ENCODE peak calls at places on chromosomes 13 and 19, in seven cellular contexts. Z, M, U, P, B, E and W are unnamed samples.

GRCh38 chr13:104773775-104774174 is 1707.6 kb upstream of the SLC10A2 start:
- DNase-seq in U (no peak), M (no peak), B (no peak), E (no peak), P (no peak), Z (peak), W (no peak)

GRCh38 chr13:113155982-113156655 is 2.3 kb upstream of the PROZ start:
- DNase-seq in B (no peak), U (no peak), M (no peak), Z (no peak), P (no peak), E (no peak), W (no peak)

GRCh38 chr19:3548594-3548993 is 8.8 kb downstream of the MFSD12 start:
- DNase-seq in U (peak), M (peak), Z (no peak), B (no peak), P (no peak), E (no peak), W (no peak)

GRCh38 chr13:25292301-25292700 is 5.0 kb upstream of the MTMR6 start:
- DNase-seq in E (no peak), B (no peak), U (no peak), Z (no peak), M (no peak), P (no peak), W (no peak)

GRCh38 chr19:19782783-19783182 is 38.8 kb downstream of the ZNF506 start:
- DNase-seq in E (no peak), P (no peak), M (no peak), U (no peak), B (no peak), Z (no peak), W (no peak)

GRCh38 chr19:11196406-11197287 is 698 bp downstream of the KANK2 start:
- DNase-seq in E (no peak), M (no peak), U (peak), B (peak), Z (no peak), P (no peak), W (no peak)

GRCh38 chr19:1608414-1609391 is 3.4 kb upstream of the UQCR11 start:
- DNase-seq in M (no peak), B (no peak), U (no peak), P (no peak), Z (no peak), E (no peak), W (no peak)

GRCh38 chr13:40665754-40666057 is 735 bp downstream of the FOXO1 start:
- DNase-seq in M (no peak), P (no peak), Z (no peak), B (no peak), U (no peak), E (no peak), W (no peak)

GRCh38 chr19:40800339-40800996 is 1.5 kb downstream of the EGLN2 start:
- DNase-seq in Z (no peak), P (no peak), U (no peak), M (no peak), E (no peak), B (no peak), W (no peak)

GRCh38 chr19:32824906-32825608 is 44.5 kb downstream of the SLC7A9 start:
- DNase-seq in P (no peak), Z (no peak), M (no peak), U (no peak), B (no peak), E (no peak), W (no peak)
- H3K4me3 ChIP-seq in P (no peak), Z (no peak), M (no peak), U (no peak), B (no peak), E (no peak), W (no peak)

GRCh38 chr19:47229674-47230121 is 1.3 kb downstream of the BBC3 start:
- DNase-seq in P (no peak), E (no peak), B (no peak), Z (peak), M (no peak), U (no peak), W (no peak)

GRCh38 chr19:47230122-47230920 is 678 bp downstream of the BBC3 start:
- DNase-seq in Z (peak), B (peak), P (peak), U (peak), M (peak), E (peak), W (no peak)

GRCh38 chr19:47231215-47232054 is 436 bp upstream of the BBC3 start:
- DNase-seq in P (peak), E (peak), U (peak), Z (peak), B (peak), M (peak), W (peak)

GRCh38 chr19:47232422-47233211 is 1.6 kb upstream of the BBC3 start:
- DNase-seq in M (no peak), Z (peak), P (no peak), B (no peak), U (no peak), E (no peak), W (peak)

DNA sequence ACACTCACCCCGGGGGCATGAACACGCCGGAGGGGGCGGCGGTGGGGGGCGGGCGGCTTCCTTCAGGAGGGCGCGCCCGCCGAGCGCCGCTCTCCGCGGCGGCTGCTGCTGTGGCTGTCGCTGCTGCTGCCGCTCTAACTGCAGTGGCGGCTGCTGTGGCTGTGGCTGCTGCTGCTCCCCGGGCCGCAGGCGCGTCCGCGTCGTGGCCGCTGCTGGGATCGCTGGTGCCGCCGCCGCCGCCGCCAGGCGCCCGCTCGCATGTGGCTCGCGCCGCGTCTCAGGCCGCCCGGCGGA is at the start of gene BBC3:
- DNase-seq in M (no peak), U (no peak), B (no peak), E (no peak), P (no peak), Z (no peak), W (no peak)
- TF ChIP-seq POLR2A in M (peak), U (peak), B (no peak), E (peak), P (peak), Z (no peak), W (peak)

GRCh38 chr19:50204081-50204428 is 633 bp downstream of the MYH14 start:
- DNase-seq in M (no peak), Z (no peak), B (no peak), P (no peak), E (no peak), U (no peak), W (no peak)

GRCh38 chr19:50206191-50206590 is 2.8 kb downstream of the MYH14 start:
- DNase-seq in P (no peak), Z (no peak), E (no peak), B (no peak), U (no peak), M (no peak), W (no peak)

GRCh38 chr19:50203281-50204080 is at the start of gene MYH14:
- DNase-seq in Z (peak), P (peak), M (peak), U (peak), B (peak), E (peak), W (peak)

GRCh38 chr19:50205681-50206138 is 2.3 kb downstream of the MYH14 start:
- DNase-seq in M (peak), E (no peak), Z (no peak), U (no peak), P (no peak), B (no peak), W (peak)

GRCh38 chr19:50204811-50205675 is 1.6 kb downstream of the MYH14 start:
- DNase-seq in P (peak), Z (no peak), E (no peak), M (peak), U (no peak), B (no peak), W (peak)
- H3K4me3 ChIP-seq in P (peak), Z (no peak), E (peak), M (peak), U (no peak), B (no peak), W (peak)

GRCh38 chr19:55309437-55309836 is 15.7 kb downstream of the TMEM150B start:
- DNase-seq in B (no peak), U (no peak), M (no peak), E (no peak), P (no peak), Z (no peak), W (no peak)
- TF ChIP-seq POLR2A in B (no peak), U (no peak), M (no peak), E (no peak), P (no peak), Z (no peak), W (no peak)

DNA sequence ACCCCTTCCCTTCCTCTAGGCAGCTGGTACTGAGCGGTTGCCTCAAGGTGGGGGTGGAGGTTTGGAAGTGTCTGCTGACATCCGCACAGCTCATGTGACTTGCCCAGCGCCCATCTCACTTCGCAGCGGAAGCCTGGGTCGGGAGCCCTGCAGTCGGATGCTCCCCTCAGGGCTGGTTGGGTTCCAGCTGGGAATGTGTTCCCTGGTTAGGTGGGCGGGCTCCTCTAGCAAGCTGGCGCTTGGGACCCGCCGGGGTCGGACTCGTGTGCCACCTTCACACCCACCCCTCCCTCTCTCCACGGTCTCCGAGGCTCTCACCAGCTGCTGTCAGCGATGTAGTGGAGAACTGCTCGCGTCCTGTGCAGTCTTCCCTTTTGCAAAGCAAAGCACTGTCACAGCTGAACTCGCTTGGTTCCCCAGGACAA is 10.2 kb downstream of the PPP1R37 start:
- DNase-seq in P (no peak), B (peak), U (no peak), E (no peak), Z (no peak), M (no peak), W (no peak)
- H3K4me3 ChIP-seq in P (no peak), B (peak), U (no peak), E (no peak), Z (no peak), M (no peak), W (no peak)

GRCh38 chr19:54420068-54420382 is 4.8 kb downstream of the TTYH1 start:
- DNase-seq in M (no peak), E (no peak), B (no peak), Z (no peak), U (no peak), P (no peak), W (no peak)
- TF ChIP-seq POLR2A in M (no peak), E (no peak), B (no peak), Z (no peak), U (no peak), P (no peak), W (no peak)

GRCh38 chr13:59672445-59672844 is 491.3 kb downstream of the DIAPH3 start:
- DNase-seq in B (no peak), E (no peak), M (no peak), Z (no peak), U (no peak), P (no peak), W (no peak)

GRCh38 chr13:59673301-59673700 is 490.4 kb downstream of the DIAPH3 start:
- DNase-seq in M (no peak), Z (no peak), B (no peak), P (no peak), U (no peak), E (no peak), W (no peak)

GRCh38 chr13:59666504-59666903 is 497.2 kb downstream of the DIAPH3 start:
- DNase-seq in E (no peak), Z (no peak), B (no peak), U (no peak), P (no peak), M (no peak), W (no peak)

GRCh38 chr13:59674616-59675015 is 489.1 kb downstream of the DIAPH3 start:
- DNase-seq in E (no peak), U (no peak), B (no peak), P (no peak), M (no peak), Z (no peak), W (no peak)

DNA sequence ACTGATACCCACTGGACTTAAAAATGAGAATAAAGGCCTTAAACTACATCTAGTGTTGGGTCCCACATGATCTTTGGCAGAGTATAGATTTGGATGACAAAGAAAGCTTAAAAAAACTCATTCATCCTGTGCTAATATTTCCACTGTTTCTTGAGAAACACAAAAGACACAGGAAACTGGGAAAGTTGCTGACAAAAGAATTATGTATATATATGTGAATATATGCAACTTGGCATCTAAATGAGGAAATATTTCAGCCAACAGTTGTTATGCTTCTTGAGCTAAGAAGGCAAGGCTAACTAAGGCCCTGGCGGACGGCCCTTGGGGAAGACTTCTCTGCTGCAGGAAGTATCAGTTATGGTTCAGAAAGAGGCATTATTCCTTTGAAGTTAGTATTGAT is 491.9 kb downstream of the DIAPH3 start:
- DNase-seq in M (no peak), U (no peak), P (no peak), B (no peak), Z (no peak), E (no peak), W (no peak)
- H3K4me3 ChIP-seq in M (no peak), U (no peak), P (no peak), B (no peak), Z (no peak), E (no peak), W (no peak)

GRCh38 chr13:44575035-44575434 is 1.1 kb downstream of the TSC22D1 start:
- DNase-seq in Z (no peak), P (no peak), E (no peak), U (no peak), M (no peak), B (no peak), W (no peak)

GRCh38 chr13:44578064-44578394 is 1.9 kb upstream of the TSC22D1 start:
- DNase-seq in E (no peak), P (no peak), Z (peak), U (no peak), B (no peak), M (no peak), W (no peak)

GRCh38 chr13:44575741-44576395 is at the start of gene TSC22D1:
- DNase-seq in B (peak), M (peak), U (peak), Z (peak), P (no peak), E (peak), W (peak)

GRCh38 chr13:44577236-44578063 is 1.3 kb upstream of the TSC22D1 start:
- DNase-seq in P (peak), E (peak), Z (peak), B (peak), U (peak), M (peak), W (peak)

DNA sequence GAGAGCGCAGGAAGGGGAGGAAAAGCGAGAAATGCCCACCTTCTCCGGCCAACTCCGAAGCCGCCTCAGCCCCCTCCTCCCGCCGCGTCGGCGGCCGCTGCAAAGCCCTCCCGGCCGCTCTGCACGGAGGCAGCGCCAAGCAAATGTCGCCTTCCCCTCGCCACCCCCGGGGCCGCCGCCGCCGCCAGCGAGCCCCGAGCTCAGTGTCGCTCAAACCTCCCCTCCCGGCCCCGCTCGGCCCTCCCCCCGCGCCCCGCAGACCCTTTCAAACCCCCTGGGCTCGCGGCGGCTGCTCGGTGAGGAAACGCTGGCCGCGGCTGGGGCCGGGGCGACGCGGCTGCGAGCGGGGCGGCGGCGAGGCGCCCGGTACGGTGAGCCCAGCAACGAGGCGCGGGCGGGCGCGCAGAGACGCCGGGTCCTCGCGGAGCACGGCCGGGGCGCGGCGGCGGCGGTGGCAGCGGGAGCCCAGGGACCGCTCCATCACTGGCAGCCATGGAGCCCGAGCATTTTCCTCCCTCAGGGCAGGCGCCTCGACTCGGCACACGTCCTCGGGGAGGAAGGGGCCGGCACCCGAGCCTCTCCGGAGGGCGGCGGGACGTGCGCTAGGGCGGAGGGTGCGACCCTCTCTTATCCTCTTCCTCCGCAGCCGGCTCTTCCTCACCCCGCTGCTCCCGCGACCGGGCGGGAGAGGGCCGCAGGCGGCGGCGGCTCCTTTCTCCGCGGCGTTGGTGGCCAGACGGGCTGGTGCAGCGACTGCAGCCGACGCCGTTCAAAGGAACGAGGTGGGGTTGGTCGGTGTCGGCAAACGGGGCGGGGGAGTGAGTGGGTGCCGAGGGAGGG is 486 bp upstream of the TSC22D1 start:
- DNase-seq in U (peak), Z (no peak), E (no peak), P (no peak), B (peak), M (peak), W (peak)
- TF ChIP-seq POLR2A in U (no peak), Z (no peak), E (no peak), P (peak), B (no peak), M (no peak), W (no peak)